ENCODE peak calls at places on chromosome 21, in five cellular contexts. R, M, X, S and A are unnamed samples.

GRCh38 chr21:34526618-34527290 is 14.7 kb upstream of the KCNE1 start:
- DNase-seq in S (peak; percentile 96), R (peak; percentile 74), X (no peak), M (peak; percentile 31), A (peak; percentile 98)

GRCh38 chr21:36753556-36753955 is 54.6 kb downstream of the SIM2 start:
- DNase-seq in S (no peak), X (no peak), M (no peak), R (no peak), A (no peak)

GRCh38 chr21:36835383-36835795 is 131.1 kb downstream of the HLCS start:
- DNase-seq in M (peak; percentile 11), X (no peak), R (no peak), S (no peak), A (no peak)

GRCh38 chr21:14675774-14676530 is 129.8 kb upstream of the SAMSN1 start:
- DNase-seq in X (no peak), S (no peak), R (no peak), M (peak; percentile 67), A (peak; percentile 6)

GRCh38 chr21:36788116-36788515 is 89.2 kb downstream of the SIM2 start:
- DNase-seq in S (no peak), X (no peak), R (peak; percentile 46), M (no peak), A (no peak)

GRCh38 chr21:33067045-33067444 is 2.9 kb upstream of the OLIG1 start:
- DNase-seq in S (no peak), R (no peak), M (no peak), X (no peak), A (no peak)

GRCh38 chr21:22201142-22201541 is 1202.9 kb downstream of the NCAM2 start:
- DNase-seq in S (no peak), R (no peak), M (no peak), X (no peak), A (no peak)

GRCh38 chr21:32940079-32941014 is 85.4 kb upstream of the OLIG2 start:
- DNase-seq in M (peak; percentile 75), X (no peak), S (peak; percentile 39), R (peak; percentile 40), A (peak; percentile 73)

GRCh38 chr21:41170442-41170841 is 2.5 kb downstream of the BACE2 start:
- DNase-seq in M (peak; percentile 45), R (no peak), S (peak; percentile 29), X (no peak), A (peak; percentile 74)

GRCh38 chr21:42799948-42800347 is 79.4 kb downstream of the WDR4 start:
- DNase-seq in R (no peak), X (no peak), S (no peak), M (no peak), A (no peak)

DNA sequence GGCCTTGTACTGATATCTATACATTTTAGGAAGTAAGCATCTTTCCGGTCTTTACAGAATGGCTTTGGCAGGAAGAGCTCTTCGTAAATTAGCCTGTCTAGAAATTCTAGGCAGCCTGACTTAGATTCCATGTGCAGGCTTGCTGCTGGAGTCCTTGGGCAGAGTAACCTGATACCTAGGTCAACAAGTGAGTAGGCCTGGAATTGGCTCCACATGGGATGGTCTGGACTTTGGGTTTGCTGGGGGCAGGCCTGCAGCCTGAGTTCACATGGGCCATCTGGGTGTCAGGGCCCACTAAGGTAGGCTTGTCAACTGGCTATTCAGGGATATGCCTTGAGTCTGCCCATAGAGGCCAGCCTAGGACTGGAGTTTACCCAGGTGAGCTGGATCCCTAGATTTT is 59.6 kb upstream of the CYYR1 start:
- DNase-seq in S (no peak), R (no peak), M (no peak), X (no peak), A (no peak)
- TF ChIP-seq JUND in S (no peak), R (no peak), M (no peak), X (no peak), A (no peak)

GRCh38 chr21:21018841-21019240 is 20.6 kb downstream of the NCAM2 start:
- DNase-seq in M (no peak), S (no peak), R (no peak), X (no peak), A (no peak)
- TF ChIP-seq JUND in M (no peak), S (no peak), R (no peak), X (no peak), A (no peak)

GRCh38 chr21:29295066-29295650 is 3.6 kb upstream of the BACH1 start:
- DNase-seq in R (no peak), X (no peak), S (no peak), M (no peak), A (no peak)
- TF ChIP-seq JUND in R (no peak), X (no peak), S (no peak), M (no peak), A (no peak)

DNA sequence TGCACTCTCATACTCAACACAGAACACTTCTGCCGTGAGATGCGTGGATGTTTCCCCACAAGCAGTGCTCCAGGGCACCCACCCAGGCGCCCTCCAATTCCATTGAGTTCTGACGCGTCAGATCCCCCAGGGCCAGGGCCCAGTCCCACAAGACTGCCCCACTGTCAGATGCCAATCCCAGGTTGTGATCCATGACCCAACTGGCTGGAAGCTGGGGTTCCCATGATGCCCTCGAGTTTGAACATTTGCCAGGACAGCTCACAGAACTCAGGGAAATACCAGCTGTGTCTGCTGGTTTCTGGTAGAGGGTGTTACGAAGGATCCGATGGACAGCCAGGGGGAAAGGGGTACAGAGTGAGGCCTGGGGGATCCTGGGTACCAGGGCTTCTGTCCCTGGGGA is 58.4 kb downstream of the AGPAT3 start:
- DNase-seq in X (no peak), M (no peak), R (no peak), S (no peak), A (no peak)
- TF ChIP-seq JUND in X (no peak), M (no peak), R (no peak), S (no peak), A (no peak)

DNA sequence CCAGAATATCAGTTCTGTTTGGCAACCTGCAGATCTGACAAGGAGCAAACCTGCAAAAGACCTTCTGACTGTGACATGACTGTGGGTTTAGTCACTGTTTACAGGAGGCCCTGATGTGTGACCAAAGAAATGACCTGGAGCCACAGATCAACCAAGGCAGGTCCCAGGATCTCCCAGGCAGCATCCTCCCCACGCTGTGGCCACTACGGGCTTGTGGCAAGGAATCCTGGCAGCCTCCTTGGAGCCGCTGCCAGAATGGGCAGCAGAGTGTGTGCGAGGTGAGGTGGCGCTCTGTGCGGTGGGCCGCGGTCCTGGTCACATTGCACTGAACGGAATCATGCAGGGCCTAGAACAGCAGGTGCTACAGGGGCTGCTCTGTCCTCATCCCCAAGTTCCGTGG is 15.9 kb downstream of the MCM3AP start:
- DNase-seq in X (no peak), M (no peak), R (no peak), S (no peak), A (peak; percentile 38)
- TF ChIP-seq JUND in X (no peak), M (no peak), R (no peak), S (no peak), A (no peak)

GRCh38 chr21:46111857-46112730 is 14.2 kb downstream of the COL6A2 start:
- DNase-seq in X (no peak), R (no peak), S (no peak), M (no peak), A (no peak)
- TF ChIP-seq JUND in X (no peak), R (no peak), S (no peak), M (no peak), A (no peak)

DNA sequence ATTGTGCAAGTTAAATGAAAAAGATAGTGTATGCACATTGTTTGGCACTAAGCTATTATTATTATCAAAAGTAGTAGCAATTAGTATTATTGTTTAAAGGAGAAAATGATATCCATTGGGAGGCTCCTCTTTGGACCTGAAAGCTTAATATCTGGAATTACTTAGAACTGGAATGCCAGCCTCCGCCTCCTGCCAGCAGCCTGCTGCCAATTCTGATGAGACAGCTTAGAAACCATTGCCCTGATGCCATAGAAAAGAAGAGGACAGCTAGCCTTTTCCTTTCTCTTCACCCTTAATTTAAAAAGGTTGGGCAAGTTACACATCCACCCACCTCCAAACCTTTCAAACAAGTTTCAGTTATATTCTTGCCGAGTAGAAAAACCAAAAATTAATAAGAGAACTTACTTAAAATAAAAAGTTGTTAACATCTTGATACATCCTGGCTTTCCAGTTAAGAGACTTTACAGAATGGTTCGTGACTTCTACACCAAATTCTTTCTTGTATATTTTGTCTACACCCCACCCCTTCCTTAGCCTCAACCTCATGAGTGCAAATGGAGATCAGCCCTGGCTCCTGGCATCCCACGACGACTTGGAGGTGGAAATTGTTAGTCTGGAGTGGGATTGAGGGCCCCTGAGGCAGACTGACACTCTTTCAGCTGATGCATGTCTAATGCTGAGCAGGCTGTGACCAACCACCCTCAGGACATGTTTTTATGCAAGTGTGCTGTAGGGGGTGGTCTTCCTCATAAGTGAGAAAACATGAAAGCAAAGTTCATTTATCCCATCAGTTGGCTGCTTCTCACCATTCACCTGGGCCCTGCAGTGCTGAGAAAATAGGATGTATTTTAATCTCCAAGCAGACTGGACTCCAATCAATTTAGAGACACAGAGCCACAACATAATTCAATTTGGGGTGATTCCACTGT is 120.6 kb downstream of the KCNJ15 start:
- DNase-seq in R (no peak), M (no peak), S (no peak), X (no peak), A (no peak)
- TF ChIP-seq JUND in R (no peak), M (no peak), S (no peak), X (no peak), A (no peak)

GRCh38 chr21:44986471-44987291 is 46.9 kb downstream of the SLX9 start:
- DNase-seq in M (no peak), S (no peak), X (no peak), R (no peak), A (no peak)
- TF ChIP-seq JUND in M (no peak), S (no peak), X (no peak), R (no peak), A (no peak)

GRCh38 chr21:31162827-31163226 is 124.6 kb upstream of the KRTAP19-8 start:
- DNase-seq in S (no peak), X (no peak), R (no peak), M (no peak), A (no peak)
- TF ChIP-seq JUND in S (no peak), X (no peak), R (no peak), M (no peak), A (no peak)

GRCh38 chr21:15732996-15733329 is 3.2 kb downstream of the USP25 start:
- DNase-seq in S (no peak), M (no peak), R (no peak), X (no peak), A (no peak)

GRCh38 chr21:15730484-15731242 is 881 bp downstream of the USP25 start:
- DNase-seq in S (no peak), X (no peak), R (no peak), M (peak; percentile 32), A (no peak)

GRCh38 chr21:15731243-15731613 is 1.4 kb downstream of the USP25 start:
- DNase-seq in X (no peak), R (no peak), S (peak; percentile 25), M (peak; percentile 51), A (no peak)

GRCh38 chr21:15729674-15730483 is at the start of gene USP25:
- DNase-seq in S (peak; percentile 68), M (peak; percentile 91), R (peak; percentile 43), X (peak; percentile 57), A (peak; percentile 94)

DNA sequence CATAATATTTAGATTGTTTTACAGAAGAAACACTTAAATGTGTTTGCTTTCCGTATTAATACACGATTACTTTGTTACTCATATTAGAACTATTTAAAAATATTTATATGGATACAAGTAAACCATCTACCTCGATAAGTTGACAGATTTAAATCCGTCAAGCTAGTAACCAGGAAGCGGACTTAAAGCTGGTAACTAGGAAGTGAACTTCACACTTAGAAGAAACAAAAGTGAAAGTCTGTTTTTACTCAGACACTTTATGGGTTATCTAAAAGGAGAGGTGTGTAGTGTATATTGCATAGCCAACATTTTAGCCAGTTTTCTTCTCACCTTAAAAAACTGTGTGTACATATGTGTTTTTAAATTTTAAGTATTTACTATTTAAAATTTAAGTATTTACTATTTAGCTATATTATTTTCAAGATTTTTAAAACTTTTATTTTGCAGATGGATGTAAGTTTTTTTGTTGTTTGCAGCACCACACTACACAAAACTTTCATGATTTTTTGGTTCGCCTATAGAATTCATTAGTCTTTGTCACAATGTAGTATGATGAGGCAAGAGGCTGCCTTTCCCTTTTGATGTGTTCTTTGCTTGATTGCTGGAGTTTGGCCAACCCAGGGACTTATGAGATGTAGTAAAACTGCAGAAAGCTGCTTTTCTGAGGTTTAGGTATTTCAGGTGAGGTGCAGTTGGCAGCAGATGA is 2.7 kb downstream of the USP25 start:
- DNase-seq in R (no peak), S (peak; percentile 55), M (peak; percentile 61), X (no peak), A (no peak)
- TF ChIP-seq JUND in R (no peak), S (no peak), M (no peak), X (no peak), A (no peak)